ENCODE peak calls at places on chromosomes 6 and 20, in nine cellular contexts. I is fibroblast of pulmonary artery, O is GM23338, Z is left ventricle myocardium inferior, C is neural crest cell, T is AG04449, X is body of pancreas, K is HL-60, Y is AG04450. G is an unnamed sample.

GRCh38 chr6:7537560-7538174 is 3.8 kb upstream of the DSP start:
- DNase-seq in T (no peak), K (no peak), Z (no peak), O (no peak), Y (no peak), X (no peak), C (no peak), I (no peak), G (no peak)

GRCh38 chr6:42417641-42418112 is 34.0 kb downstream of the TRERF1 start:
- DNase-seq in O (no peak), Z (no peak), X (no peak), I (no peak), Y (no peak), C (no peak), T (no peak), K (no peak), G (peak)

GRCh38 chr6:42539135-42539534 is 24.7 kb upstream of the UBR2 start:
- DNase-seq in I (no peak), O (no peak), Y (no peak), C (no peak), T (no peak), Z (no peak), K (no peak), X (no peak), G (no peak)

GRCh38 chr6:158648682-158649131 is 1.1 kb upstream of the SYTL3 start:
- DNase-seq in I (peak), Z (no peak), O (no peak), X (no peak), Y (peak), C (no peak), K (no peak), T (peak), G (peak)

GRCh38 chr6:130070306-130070705 is 51.9 kb downstream of the L3MBTL3 start:
- DNase-seq in Y (no peak), O (no peak), I (peak), X (no peak), C (no peak), Z (no peak), T (no peak), K (no peak), G (no peak)

GRCh38 chr6:28589234-28589951 is 63.7 kb downstream of the GPX5 start:
- DNase-seq in I (peak), O (peak), X (peak), T (peak), Y (peak), Z (no peak), K (peak), C (peak), G (peak)

GRCh38 chr6:109713097-109713496 is 22.0 kb downstream of the FIG4 start:
- DNase-seq in K (no peak), Z (no peak), Y (no peak), C (no peak), T (no peak), O (no peak), I (no peak), X (no peak), G (peak)

GRCh38 chr6:26234421-26235239 is 130.4 kb upstream of the BTN3A2 start:
- DNase-seq in I (peak), K (peak), X (peak), O (peak), Y (no peak), Z (no peak), C (peak), T (no peak), G (peak)

GRCh38 chr20:24523661-24524060 is 54.2 kb downstream of the SYNDIG1 start:
- DNase-seq in X (no peak), K (no peak), O (no peak), Y (no peak), I (no peak), Z (no peak), C (no peak), T (no peak), G (no peak)

GRCh38 chr6:41053056-41053455 is at the start of gene APOBEC2:
- DNase-seq in O (no peak), T (no peak), X (peak), C (no peak), Y (no peak), Z (peak), K (no peak), I (no peak), G (no peak)

GRCh38 chr6:83221886-83222479 is 28.8 kb downstream of the RWDD2A start:
- DNase-seq in T (no peak), X (no peak), Y (no peak), I (peak), C (no peak), O (peak), K (no peak), Z (no peak), G (no peak)

GRCh38 chr6:5162401-5162800 is 77.3 kb downstream of the PPP1R3G start:
- DNase-seq in I (no peak), X (no peak), K (no peak), T (no peak), Y (no peak), Z (no peak), O (no peak), C (no peak), G (no peak)

GRCh38 chr6:1820165-1820564 is 210.4 kb downstream of the FOXC1 start:
- DNase-seq in O (no peak), K (no peak), C (no peak), I (peak), Y (no peak), Z (no peak), X (no peak), T (peak), G (no peak)

GRCh38 chr6:28980797-28981390 is 24.2 kb downstream of the ZNF311 start:
- DNase-seq in C (peak), O (peak), T (no peak), Z (peak), I (peak), Y (peak), K (peak), X (peak), G (peak)

GRCh38 chr6:135675862-135676261 is 175.6 kb upstream of the PDE7B start:
- DNase-seq in Y (no peak), X (peak), O (peak), K (peak), Z (no peak), I (peak), C (peak), T (no peak), G (peak)

GRCh38 chr20:33828326-33828834 is 17.2 kb downstream of the CHMP4B start:
- DNase-seq in O (no peak), C (no peak), X (no peak), I (no peak), T (no peak), Y (no peak), Z (no peak), K (no peak), G (no peak)

GRCh38 chr6:47483853-47484546 is 6.4 kb downstream of the CD2AP start:
- DNase-seq in C (no peak), Y (no peak), Z (no peak), O (no peak), T (no peak), I (no peak), K (no peak), X (no peak), G (no peak)

GRCh38 chr20:23024701-23025100 is 10.4 kb upstream of the SSTR4 start:
- DNase-seq in T (no peak), Z (no peak), X (no peak), K (no peak), I (peak), O (no peak), Y (no peak), C (no peak), G (no peak)

GRCh38 chr20:3158968-3159431 is 665 bp downstream of the FASTKD5 start:
- DNase-seq in T (no peak), C (no peak), Y (no peak), O (peak), K (no peak), I (peak), Z (no peak), X (no peak), G (no peak)

GRCh38 chr6:24761193-24761835 is 13.4 kb upstream of the GMNN start:
- DNase-seq in Z (no peak), C (no peak), Y (no peak), K (no peak), T (no peak), O (peak), I (no peak), X (no peak), G (peak)

GRCh38 chr6:108157972-108158441 is 7.8 kb upstream of the NR2E1 start:
- DNase-seq in I (no peak), X (no peak), T (no peak), Z (no peak), C (no peak), Y (no peak), O (peak), K (no peak), G (peak)

GRCh38 chr6:144087789-144088426 is 7.5 kb downstream of the SF3B5 start:
- DNase-seq in Y (no peak), Z (no peak), T (no peak), K (peak), O (peak), I (no peak), X (no peak), C (no peak), G (no peak)
- TF ChIP-seq CTCF in Y (no peak), Z (no peak), T (no peak), K (no peak), O (peak), I (no peak), X (no peak), C (no peak), G (no peak)

GRCh38 chr6:69771158-69771906 is 25.5 kb downstream of the LMBRD1 start:
- DNase-seq in O (no peak), K (no peak), Z (no peak), T (no peak), I (peak), C (no peak), Y (no peak), X (no peak), G (no peak)

GRCh38 chr6:69763763-69764162 is 33.0 kb downstream of the LMBRD1 start:
- DNase-seq in K (no peak), C (no peak), O (no peak), T (no peak), X (no peak), I (no peak), Z (no peak), Y (no peak), G (no peak)

DNA sequence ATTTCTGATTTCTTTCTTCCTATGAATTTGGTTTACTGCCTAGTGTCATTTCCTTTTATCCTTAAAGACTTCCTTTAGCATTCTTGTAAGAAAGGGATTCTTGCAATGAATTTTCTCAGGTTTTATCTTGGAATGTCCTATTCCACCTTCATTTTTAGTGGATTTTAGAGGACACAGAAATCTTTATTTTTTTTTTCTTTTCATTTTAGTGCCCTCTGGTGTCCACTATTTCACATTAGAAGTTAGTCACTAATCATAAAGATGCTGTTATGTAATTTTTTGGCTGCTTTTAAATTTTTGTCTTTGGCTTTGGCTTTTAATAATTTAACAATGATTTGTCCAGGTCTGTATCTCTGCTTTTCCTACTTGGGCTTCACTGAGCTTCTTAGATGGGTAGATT is 28.1 kb downstream of the LMBRD1 start:
- DNase-seq in Z (no peak), I (peak), X (no peak), K (no peak), C (no peak), Y (no peak), O (no peak), T (no peak), G (no peak)
- TF ChIP-seq CTCF in Z (peak), I (peak), X (no peak), K (no peak), C (peak), Y (peak), O (peak), T (no peak), G (peak)

GRCh38 chr6:126033696-126034095 is 47.4 kb downstream of the TRMT11 start:
- DNase-seq in O (peak), K (peak), I (peak), T (peak), C (no peak), Z (no peak), X (peak), Y (peak), G (peak)
- TF ChIP-seq CTCF in O (peak), K (peak), I (peak), T (peak), C (peak), Z (peak), X (peak), Y (peak), G (no peak)

DNA sequence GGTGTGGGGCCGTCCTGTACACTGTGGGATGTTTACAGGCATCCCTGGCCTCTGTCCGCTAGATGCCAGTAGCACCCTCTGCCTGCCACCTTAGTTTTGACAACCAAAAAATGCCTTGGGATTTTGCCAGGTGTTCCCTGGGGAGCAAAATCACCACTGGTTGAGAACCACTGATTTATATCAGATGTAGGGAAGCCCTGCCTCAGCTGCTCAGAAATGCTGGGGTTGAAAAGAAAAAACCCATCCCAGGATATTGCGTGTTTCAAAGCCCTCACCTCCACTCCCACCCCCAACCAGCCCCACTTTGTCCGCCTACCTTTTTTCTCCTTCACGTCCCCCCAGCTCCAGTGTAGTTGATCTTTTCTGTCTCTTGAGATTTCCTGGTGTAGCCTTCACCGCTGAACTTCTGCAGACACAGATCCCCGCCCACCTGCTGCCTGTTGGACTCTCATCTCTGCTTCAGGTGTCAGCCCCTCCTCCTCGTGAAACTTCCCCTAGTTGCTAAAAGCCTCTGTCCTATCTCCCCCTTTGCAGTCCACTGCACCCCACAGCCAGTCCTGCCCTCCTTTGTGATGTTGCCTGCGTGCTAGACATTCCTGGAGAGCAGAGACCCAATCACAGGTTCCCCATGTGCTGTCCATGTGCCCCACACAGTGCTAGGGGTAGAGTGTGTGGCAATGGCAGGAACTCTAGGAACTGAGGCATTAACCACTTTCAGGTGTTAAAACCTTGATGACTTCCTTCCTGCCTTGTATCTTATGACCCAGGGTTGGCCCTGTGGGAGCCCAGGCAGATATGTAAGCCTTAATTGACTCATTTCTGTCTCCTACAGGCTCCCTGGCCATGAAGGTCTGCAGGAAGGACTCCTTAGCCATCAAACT is 98.9 kb downstream of the TBC1D7 start:
- DNase-seq in Z (no peak), C (no peak), T (no peak), O (peak), X (peak), Y (no peak), K (no peak), I (peak), G (peak)
- TF ChIP-seq CTCF in Z (no peak), C (no peak), T (no peak), O (peak), X (no peak), Y (peak), K (no peak), I (no peak), G (no peak)

GRCh38 chr20:51542894-51543788 is 622 bp upstream of the NFATC2 start:
- DNase-seq in O (no peak), I (no peak), K (no peak), Z (no peak), C (no peak), Y (no peak), X (no peak), T (no peak), G (no peak)

GRCh38 chr20:51540585-51540984 is 1.9 kb downstream of the NFATC2 start:
- DNase-seq in K (no peak), I (no peak), O (no peak), Z (no peak), X (no peak), T (no peak), Y (no peak), C (no peak), G (peak)

GRCh38 chr20:51545515-51545914 is 3.0 kb upstream of the NFATC2 start:
- DNase-seq in X (no peak), O (no peak), I (no peak), T (no peak), Y (no peak), C (no peak), K (no peak), Z (no peak), G (no peak)

GRCh38 chr20:51541189-51542032 is 1.1 kb downstream of the NFATC2 start:
- DNase-seq in I (peak), Z (peak), X (peak), Y (no peak), T (no peak), K (peak), O (peak), C (no peak), G (peak)

GRCh38 chr20:51542033-51542893 is at the start of gene NFATC2:
- DNase-seq in C (no peak), K (peak), T (no peak), O (peak), Z (peak), Y (no peak), X (peak), I (no peak), G (peak)
- TF ChIP-seq CTCF in C (peak), K (peak), T (no peak), O (peak), Z (peak), Y (no peak), X (no peak), I (no peak), G (peak)

GRCh38 chr6:95648636-95649035 is 71.3 kb downstream of the MANEA start:
- DNase-seq in X (no peak), K (no peak), I (no peak), C (no peak), T (no peak), O (peak), Y (no peak), Z (no peak), G (no peak)

GRCh38 chr6:95649451-95649850 is 72.1 kb downstream of the MANEA start:
- DNase-seq in C (no peak), Y (no peak), Z (no peak), I (no peak), T (no peak), K (no peak), O (peak), X (no peak), G (no peak)

GRCh38 chr6:95658896-95659295 is 81.6 kb downstream of the MANEA start:
- DNase-seq in K (no peak), T (no peak), I (no peak), O (no peak), Y (no peak), Z (no peak), X (no peak), C (no peak), G (no peak)

DNA sequence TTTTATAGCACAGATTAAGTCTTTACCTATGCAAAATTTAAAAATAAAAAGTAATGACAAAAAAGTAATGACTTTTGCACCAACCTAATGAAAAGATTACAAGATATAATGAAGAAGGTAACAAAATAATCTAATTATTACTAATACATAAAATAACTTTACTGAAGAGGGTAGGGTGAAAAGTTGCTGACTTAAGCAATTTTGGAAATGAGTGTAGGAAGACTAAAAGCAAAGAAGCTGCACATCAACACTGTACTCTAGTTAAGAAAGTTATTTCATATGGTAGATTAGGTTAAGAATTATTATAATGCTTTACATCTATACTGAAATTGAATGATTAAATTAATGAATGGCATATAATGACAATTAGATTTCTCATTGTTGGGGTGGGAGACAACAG is 76.8 kb downstream of the MANEA start:
- DNase-seq in T (no peak), I (no peak), K (no peak), Z (no peak), O (no peak), X (no peak), C (no peak), Y (no peak), G (no peak)
- TF ChIP-seq CTCF in T (no peak), I (no peak), K (no peak), Z (no peak), O (no peak), X (no peak), C (no peak), Y (no peak), G (no peak)

GRCh38 chr6:31394381-31394780 is 9.0 kb upstream of the MICA start:
- DNase-seq in I (no peak), T (no peak), K (no peak), X (no peak), C (no peak), Z (no peak), Y (no peak), O (no peak), G (no peak)

GRCh38 chr6:31397901-31398300 is 5.5 kb upstream of the MICA start:
- DNase-seq in K (no peak), C (no peak), Y (no peak), T (no peak), X (no peak), O (peak), I (no peak), Z (no peak), G (no peak)

GRCh38 chr6:31393932-31394331 is 9.5 kb upstream of the MICA start:
- DNase-seq in Z (no peak), X (no peak), I (no peak), K (no peak), C (no peak), T (no peak), O (no peak), Y (no peak), G (no peak)

GRCh38 chr6:31395832-31396231 is 7.6 kb upstream of the MICA start:
- DNase-seq in Z (no peak), I (no peak), K (no peak), Y (no peak), T (no peak), O (no peak), C (no peak), X (no peak), G (no peak)

GRCh38 chr6:31396422-31397152 is 6.8 kb upstream of the MICA start:
- DNase-seq in O (peak), Y (peak), X (peak), T (no peak), C (peak), Z (peak), K (peak), I (peak), G (peak)
- TF ChIP-seq CTCF in O (peak), Y (peak), X (peak), T (peak), C (peak), Z (peak), K (peak), I (peak), G (peak)

GRCh38 chr6:148273962-148274752 is 68.5 kb upstream of the SASH1 start:
- DNase-seq in O (no peak), K (no peak), C (no peak), I (peak), T (no peak), Y (no peak), X (no peak), Z (no peak), G (no peak)
- TF ChIP-seq CTCF in O (no peak), K (no peak), C (no peak), I (peak), T (peak), Y (no peak), X (no peak), Z (no peak), G (no peak)

GRCh38 chr6:20948531-20948930 is 414.3 kb downstream of the CDKAL1 start:
- DNase-seq in T (no peak), K (no peak), Y (no peak), C (no peak), X (no peak), Z (no peak), O (no peak), I (no peak), G (no peak)

GRCh38 chr6:20947977-20948376 is 413.7 kb downstream of the CDKAL1 start:
- DNase-seq in X (no peak), O (no peak), Z (no peak), T (no peak), Y (no peak), I (no peak), C (no peak), K (no peak), G (no peak)

GRCh38 chr6:20943922-20944321 is 409.7 kb downstream of the CDKAL1 start:
- DNase-seq in O (no peak), X (no peak), Z (no peak), K (no peak), Y (no peak), T (no peak), C (no peak), I (no peak), G (no peak)

GRCh38 chr6:20946890-20947289 is 412.6 kb downstream of the CDKAL1 start:
- DNase-seq in T (no peak), C (no peak), Z (no peak), O (no peak), K (no peak), Y (no peak), X (no peak), I (no peak), G (no peak)

GRCh38 chr6:20946037-20946436 is 411.8 kb downstream of the CDKAL1 start:
- DNase-seq in K (peak), X (no peak), T (no peak), I (peak), C (no peak), Z (no peak), O (peak), Y (no peak), G (peak)
- TF ChIP-seq CTCF in K (no peak), X (no peak), T (peak), I (peak), C (no peak), Z (no peak), O (peak), Y (peak), G (no peak)